ENCODE peak calls at places on chromosome 1, in seven cellular contexts. One of them, this sample, is unnamed.
A peak's percentile ranks its signal among the peaks of the same experiment; 100 is the strongest.

GRCh38 chr1:31746687-31747086 is 17.5 kb downstream of the ADGRB2 start:
- DNase-seq in T follicular helper cell: no peak
- DNase-seq in kidney epithelial cell: no peak
- DNase-seq in pons: no peak
- DNase-seq in NCI-H1092: no peak
- DNase-seq in EH: no peak
- DNase-seq in spleen: no peak
- DNase-seq in this sample: no peak

GRCh38 chr1:89894210-89894668 is 73.4 kb downstream of the LRRC8D start:
- DNase-seq in NCI-H1092: no peak
- DNase-seq in T follicular helper cell: no peak
- DNase-seq in pons: no peak
- DNase-seq in EH: peak; percentile 95
- DNase-seq in spleen: no peak
- DNase-seq in kidney epithelial cell: no peak
- DNase-seq in this sample: no peak

GRCh38 chr1:19485362-19486187 is at the start of gene CAPZB:
- DNase-seq in EH: peak; percentile 92
- DNase-seq in pons: peak; percentile 92
- DNase-seq in NCI-H1092: peak; percentile 91
- DNase-seq in T follicular helper cell: peak; percentile 90
- DNase-seq in spleen: peak; percentile 99
- DNase-seq in kidney epithelial cell: no peak
- DNase-seq in this sample: peak; percentile 72

GRCh38 chr1:221435510-221435909 is 306.4 kb downstream of the DUSP10 start:
- DNase-seq in pons: peak; percentile 82
- DNase-seq in NCI-H1092: peak; percentile 43
- DNase-seq in T follicular helper cell: no peak
- DNase-seq in kidney epithelial cell: no peak
- DNase-seq in spleen: no peak
- DNase-seq in EH: peak; percentile 64
- DNase-seq in this sample: peak; percentile 65

GRCh38 chr1:161216945-161217712 is 2.0 kb downstream of the FCER1G start:
- DNase-seq in kidney epithelial cell: peak; percentile 45
- DNase-seq in spleen: peak; percentile 9
- DNase-seq in T follicular helper cell: no peak
- DNase-seq in EH: peak; percentile 72
- DNase-seq in pons: peak; percentile 57
- DNase-seq in NCI-H1092: no peak
- DNase-seq in this sample: no peak

GRCh38 chr1:185409763-185410528 is 92.9 kb upstream of the IVNS1ABP start:
- DNase-seq in kidney epithelial cell: no peak
- DNase-seq in spleen: no peak
- DNase-seq in pons: peak; percentile 72
- DNase-seq in EH: peak; percentile 30
- DNase-seq in T follicular helper cell: no peak
- DNase-seq in NCI-H1092: no peak
- DNase-seq in this sample: no peak

GRCh38 chr1:248622491-248623106 is 12.3 kb downstream of the OR2T11 start:
- DNase-seq in spleen: no peak
- DNase-seq in NCI-H1092: peak; percentile 15
- DNase-seq in T follicular helper cell: no peak
- DNase-seq in EH: peak; percentile 54
- DNase-seq in kidney epithelial cell: no peak
- DNase-seq in pons: peak; percentile 42
- DNase-seq in this sample: peak; percentile 53

GRCh38 chr1:160124709-160125478 is 9.3 kb downstream of the ATP1A2 start:
- DNase-seq in kidney epithelial cell: peak; percentile 88
- DNase-seq in NCI-H1092: no peak
- DNase-seq in T follicular helper cell: no peak
- DNase-seq in spleen: no peak
- DNase-seq in pons: no peak
- DNase-seq in EH: peak; percentile 91
- DNase-seq in this sample: no peak

GRCh38 chr1:94819945-94820746 is at the start of gene SLC44A3:
- DNase-seq in EH: peak; percentile 57
- DNase-seq in pons: no peak
- DNase-seq in spleen: peak; percentile 88
- DNase-seq in NCI-H1092: no peak
- DNase-seq in kidney epithelial cell: no peak
- DNase-seq in T follicular helper cell: no peak
- DNase-seq in this sample: no peak

GRCh38 chr1:47533176-47534039 is 95.6 kb downstream of the FOXD2 start:
- DNase-seq in spleen: no peak
- DNase-seq in kidney epithelial cell: no peak
- DNase-seq in T follicular helper cell: no peak
- DNase-seq in NCI-H1092: peak; percentile 48
- DNase-seq in EH: peak; percentile 90
- DNase-seq in pons: peak; percentile 9
- DNase-seq in this sample: peak; percentile 50

GRCh38 chr1:177771688-177772087 is 198.2 kb downstream of the SEC16B start:
- DNase-seq in spleen: no peak
- DNase-seq in NCI-H1092: no peak
- DNase-seq in kidney epithelial cell: no peak
- DNase-seq in T follicular helper cell: no peak
- DNase-seq in EH: no peak
- DNase-seq in pons: no peak
- DNase-seq in this sample: no peak

GRCh38 chr1:112461200-112461871 is 47.4 kb upstream of the WNT2B start:
- DNase-seq in pons: no peak
- DNase-seq in EH: no peak
- DNase-seq in spleen: no peak
- DNase-seq in T follicular helper cell: no peak
- DNase-seq in NCI-H1092: no peak
- DNase-seq in kidney epithelial cell: no peak
- DNase-seq in this sample: no peak

GRCh38 chr1:27554777-27555699 is 48.9 kb downstream of the AHDC1 start:
- DNase-seq in NCI-H1092: no peak
- DNase-seq in spleen: no peak
- DNase-seq in kidney epithelial cell: no peak
- DNase-seq in EH: no peak
- DNase-seq in pons: no peak
- DNase-seq in T follicular helper cell: no peak
- DNase-seq in this sample: no peak

GRCh38 chr1:37315236-37315870 is 159.0 kb upstream of the ZC3H12A start:
- DNase-seq in T follicular helper cell: no peak
- DNase-seq in spleen: no peak
- DNase-seq in EH: no peak
- DNase-seq in pons: peak; percentile 39
- DNase-seq in kidney epithelial cell: no peak
- DNase-seq in NCI-H1092: no peak
- DNase-seq in this sample: peak; percentile 43

GRCh38 chr1:53733975-53734649 is 4.9 kb downstream of the GLIS1 start:
- DNase-seq in T follicular helper cell: no peak
- DNase-seq in spleen: no peak
- DNase-seq in pons: no peak
- DNase-seq in EH: peak; percentile 97
- DNase-seq in NCI-H1092: no peak
- DNase-seq in kidney epithelial cell: no peak
- DNase-seq in this sample: no peak

GRCh38 chr1:51969038-51969705 is 21.3 kb downstream of the RAB3B start:
- DNase-seq in spleen: no peak
- DNase-seq in pons: no peak
- DNase-seq in NCI-H1092: no peak
- DNase-seq in kidney epithelial cell: peak; percentile 47
- DNase-seq in EH: peak; percentile 97
- DNase-seq in T follicular helper cell: no peak
- DNase-seq in this sample: no peak

GRCh38 chr1:165857046-165857801 is 29.8 kb downstream of the UCK2 start:
- DNase-seq in spleen: no peak
- DNase-seq in EH: peak; percentile 40
- DNase-seq in kidney epithelial cell: peak; percentile 54
- DNase-seq in pons: no peak
- DNase-seq in T follicular helper cell: no peak
- DNase-seq in NCI-H1092: no peak
- DNase-seq in this sample: no peak

GRCh38 chr1:115837762-115838421 is 3.0 kb downstream of the NHLH2 start:
- DNase-seq in NCI-H1092: no peak
- DNase-seq in spleen: no peak
- DNase-seq in pons: peak; percentile 11
- DNase-seq in EH: no peak
- DNase-seq in kidney epithelial cell: no peak
- DNase-seq in T follicular helper cell: no peak
- DNase-seq in this sample: peak; percentile 31